ENCODE peak calls at places on chromosomes 3 and 15, in six cellular contexts. A is ovary, S is pancreas, C is psoas muscle, M is mesenchymal stem cell, E is neural progenitor cell. T is an unnamed sample. For H3K4me1, the result is how much of the 10 kb centered on the place peaks cover.

GRCh38 chr3:35486295-35486694 is 153.0 kb upstream of the ARPP21 start:
- DNase-seq in A (no peak), S (no peak), C (no peak), M (no peak), E (no peak), T (no peak)

GRCh38 chr3:160001154-160001760 is 12.6 kb downstream of the IL12A start:
- DNase-seq in A (no peak), S (no peak), C (no peak), M (no peak), E (peak), T (no peak)

GRCh38 chr3:11154036-11154952 is at the start of gene HRH1:
- DNase-seq in A (peak), S (no peak), C (peak), M (no peak), E (peak), T (peak)

GRCh38 chr3:185658943-185659342 is 72.8 kb downstream of the SENP2 start:
- DNase-seq in A (no peak), S (no peak), C (no peak), M (no peak), E (no peak), T (no peak)

GRCh38 chr3:195895078-195895899 is 13.1 kb downstream of the TNK2 start:
- DNase-seq in A (no peak), S (peak), C (peak), M (peak), E (peak), T (peak)

GRCh38 chr15:34435658-34436057 is 1.9 kb downstream of the GOLGA8A start:
- DNase-seq in A (no peak), S (no peak), C (no peak), M (no peak), E (peak), T (no peak)

GRCh38 chr15:80620141-80620540 is 75.0 kb upstream of the ABHD17C start:
- DNase-seq in A (no peak), S (no peak), C (no peak), M (no peak), E (no peak), T (no peak)

GRCh38 chr3:14678015-14678503 is 3.1 kb downstream of the C3orf20 start:
- DNase-seq in A (no peak), S (no peak), C (no peak), M (no peak), E (no peak), T (no peak)

GRCh38 chr15:64430000-64430735 is 30.2 kb upstream of the ZNF609 start:
- DNase-seq in A (peak), S (no peak), C (no peak), M (peak), E (peak), T (peak)

GRCh38 chr15:78968539-78969271 is 23.9 kb upstream of the CTSH start:
- DNase-seq in A (no peak), S (no peak), C (no peak), M (no peak), E (no peak), T (no peak)

GRCh38 chr3:45139372-45139894 is 6.7 kb downstream of the CDCP1 start:
- DNase-seq in A (no peak), S (no peak), C (no peak), M (no peak), E (no peak), T (no peak)

GRCh38 chr3:152620395-152620794 is 214.5 kb upstream of the P2RY1 start:
- DNase-seq in A (no peak), S (no peak), C (no peak), M (no peak), E (no peak), T (no peak)

GRCh38 chr15:41870689-41871081 is 23.2 kb downstream of the SPTBN5 start:
- DNase-seq in A (no peak), S (no peak), C (no peak), M (peak), E (no peak), T (no peak)

GRCh38 chr15:62994439-62994838 is 48.1 kb upstream of the TPM1 start:
- DNase-seq in A (no peak), S (no peak), C (no peak), M (no peak), E (no peak), T (no peak)

GRCh38 chr3:178778579-178778978 is 242.3 kb downstream of the KCNMB2 start:
- DNase-seq in A (no peak), S (no peak), C (no peak), M (no peak), E (no peak), T (no peak)

GRCh38 chr3:53649816-53650215 is 155.4 kb downstream of the CACNA1D start:
- DNase-seq in A (no peak), S (no peak), C (no peak), M (no peak), E (no peak), T (no peak)

GRCh38 chr15:43518073-43518761 is 809 bp downstream of the MAP1A start:
- DNase-seq in A (peak), S (no peak), C (no peak), M (peak), E (peak), T (peak)

GRCh38 chr3:88610820-88611219 is 461.1 kb downstream of the C3orf38 start:
- DNase-seq in A (no peak), S (no peak), C (no peak), M (no peak), E (no peak), T (no peak)

GRCh38 chr3:48245136-48245535 is 4.2 kb downstream of the ZNF589 start:
- DNase-seq in A (no peak), S (no peak), C (no peak), M (no peak), E (no peak), T (no peak)

GRCh38 chr15:51536965-51537574 is 85.5 kb downstream of the DMXL2 start:
- DNase-seq in A (no peak), S (no peak), C (no peak), M (peak), E (peak), T (peak)

GRCh38 chr3:172562881-172563835 is 39.9 kb upstream of the TNFSF10 start:
- DNase-seq in A (no peak), S (no peak), C (no peak), M (peak), E (no peak), T (peak)

DNA sequence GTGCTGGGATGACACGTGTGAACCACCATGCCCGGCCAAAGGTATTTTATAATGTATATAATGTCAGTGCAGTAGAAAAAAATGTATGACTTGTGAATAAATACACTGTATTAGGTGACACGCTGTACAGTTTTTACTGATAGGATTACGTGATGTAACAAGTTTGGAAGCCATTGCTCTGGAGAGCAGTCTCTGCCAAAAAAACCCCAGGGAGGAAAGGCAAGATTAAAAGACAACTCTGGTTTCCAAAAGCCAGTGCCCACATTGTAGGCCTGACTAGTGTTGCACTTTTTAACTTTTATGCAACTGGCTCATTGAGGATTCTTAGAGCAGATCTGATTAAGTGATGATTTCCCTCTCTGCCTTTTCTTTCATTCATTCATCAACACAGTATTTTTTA is 62.0 kb upstream of the SLC2A2 start:
- DNase-seq in A (no peak), S (no peak), C (no peak), M (no peak), E (no peak), T (peak)
- H3K4me1 ChIP-seq in A (under half), S (under half), C (under half), M (under half), E (under half), T (under half)

DNA sequence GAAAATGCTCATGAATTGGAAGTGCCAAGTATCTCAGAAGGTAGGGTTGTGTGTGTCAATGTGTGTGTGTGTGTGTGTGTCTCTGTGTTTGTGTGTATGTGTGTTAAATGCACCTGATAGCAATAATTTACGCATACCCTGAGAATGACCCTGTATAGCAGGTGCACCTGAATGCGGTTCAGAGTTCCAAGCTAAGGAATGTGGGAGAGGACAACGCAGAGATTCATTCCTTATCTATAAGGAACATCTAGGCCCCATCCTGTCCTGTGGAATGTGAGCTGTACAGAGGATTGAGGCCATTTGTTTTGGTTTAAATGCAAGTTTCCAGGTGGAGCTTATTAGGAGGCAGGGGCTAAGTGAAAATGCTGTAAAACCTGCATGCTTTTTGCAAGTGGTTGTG is 49.1 kb upstream of the NEDD4 start:
- DNase-seq in A (no peak), S (no peak), C (no peak), M (no peak), E (no peak), T (no peak)
- H3K4me1 ChIP-seq in A (under half), S (under half), C (under half), M (under half), E (under half), T (under half)

GRCh38 chr15:40097096-40097967 is 11.3 kb downstream of the BMF start:
- DNase-seq in A (no peak), S (no peak), C (no peak), M (no peak), E (no peak), T (no peak)
- H3K4me1 ChIP-seq in A (half or more), S (half or more), C (half or more), M (half or more), E (under half), T (half or more)

GRCh38 chr15:70698991-70699390 is 64.4 kb downstream of the UACA start:
- DNase-seq in A (no peak), S (no peak), C (no peak), M (no peak), E (no peak), T (no peak)

GRCh38 chr15:70701891-70702568 is 61.3 kb downstream of the UACA start:
- DNase-seq in A (no peak), S (no peak), C (no peak), M (peak), E (no peak), T (peak)

GRCh38 chr15:70702584-70702983 is 60.8 kb downstream of the UACA start:
- DNase-seq in A (no peak), S (no peak), C (no peak), M (no peak), E (no peak), T (no peak)

GRCh38 chr15:70698412-70698811 is 64.9 kb downstream of the UACA start:
- DNase-seq in A (no peak), S (no peak), C (no peak), M (no peak), E (no peak), T (no peak)

DNA sequence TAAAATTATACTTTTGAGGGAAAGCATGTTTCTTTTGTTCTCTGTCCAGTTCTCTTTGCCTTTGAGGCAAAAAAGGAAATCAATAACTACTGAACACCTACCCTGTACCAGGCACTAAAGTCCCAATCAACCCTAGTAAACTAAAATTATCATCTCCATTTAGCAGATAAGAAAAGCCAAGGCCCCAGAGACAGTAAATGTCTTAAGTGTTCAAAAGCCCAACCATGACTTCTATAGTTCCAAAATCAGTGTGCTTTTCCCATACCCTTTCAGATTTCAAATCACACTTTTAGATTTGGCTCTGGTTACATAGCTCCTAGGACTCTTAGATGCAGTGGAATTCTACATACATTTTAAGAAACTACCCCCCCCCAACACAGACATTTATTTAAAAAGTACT is 63.5 kb downstream of the UACA start:
- DNase-seq in A (no peak), S (no peak), C (no peak), M (no peak), E (no peak), T (no peak)
- H3K4me1 ChIP-seq in A (under half), S (under half), C (half or more), M (under half), E (half or more), T (under half)

GRCh38 chr3:39755100-39755499 is 54.3 kb upstream of the MYRIP start:
- DNase-seq in A (no peak), S (no peak), C (no peak), M (no peak), E (no peak), T (no peak)
- H3K4me1 ChIP-seq in A (under half), S (under half), C (under half), M (under half), E (under half), T (under half)

DNA sequence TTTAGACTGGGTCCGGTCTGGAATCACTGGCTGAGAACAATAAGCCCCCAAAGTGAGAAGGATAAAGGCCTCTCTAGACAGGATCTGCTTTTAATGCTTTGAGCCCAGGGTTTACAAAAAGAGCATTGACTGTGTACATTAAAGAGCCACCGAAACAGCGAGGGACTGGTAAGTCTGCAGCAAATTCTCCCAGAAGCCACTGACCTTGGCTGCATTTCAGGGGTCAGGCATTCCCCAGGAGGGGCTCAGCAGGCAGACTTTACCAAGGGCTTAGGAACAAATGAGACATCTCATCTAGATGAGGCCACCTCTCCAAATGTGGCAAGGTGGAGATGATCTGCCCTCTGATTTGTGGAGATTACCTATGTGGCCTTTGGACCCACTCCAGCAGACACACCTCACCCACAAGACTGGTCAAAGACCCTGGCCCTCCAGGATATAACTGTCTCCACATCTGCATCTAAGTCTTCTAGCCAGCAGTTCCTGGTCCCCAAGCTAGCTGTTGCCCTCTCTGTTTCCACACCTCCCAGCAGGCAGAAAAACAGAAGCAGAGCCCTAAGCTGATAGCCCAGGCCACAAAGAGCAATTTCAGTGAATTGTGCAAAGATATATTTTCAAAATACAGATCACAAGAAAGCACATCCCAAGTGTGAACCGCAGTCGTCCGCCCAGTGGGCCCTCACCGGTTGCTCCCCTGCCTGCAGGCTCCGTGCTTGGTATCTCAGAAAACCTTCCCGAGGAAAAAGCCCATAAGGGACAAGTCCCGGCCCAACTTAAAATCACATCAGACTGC is 2.7 kb downstream of the TNIK start:
- DNase-seq in A (no peak), S (no peak), C (no peak), M (peak), E (peak), T (no peak)
- H3K4me1 ChIP-seq in A (under half), S (under half), C (under half), M (under half), E (under half), T (under half)